ENCODE peak calls at places on chromosomes 16 and 17, in four cellular contexts. L is OCI-LY7, R is PC-9, B is tibial nerve. Y is an unnamed sample.

GRCh38 chr16:84600343-84601229 is 17.3 kb downstream of the COTL1 start:
- DNase-seq in B (no peak), L (peak; percentile 87), R (no peak), Y (no peak)

GRCh38 chr17:32621612-32622312 is 135.0 kb downstream of the CDK5R1 start:
- DNase-seq in L (no peak), B (no peak), R (no peak), Y (no peak)

GRCh38 chr16:66028505-66029216 is 337.8 kb upstream of the CDH5 start:
- DNase-seq in R (no peak), L (no peak), B (no peak), Y (no peak)

GRCh38 chr17:81955756-81956544 is 5.0 kb downstream of the NOTUM start:
- DNase-seq in R (no peak), L (no peak), B (no peak), Y (no peak)

GRCh38 chr17:38456031-38456815 is 28.0 kb downstream of the ARHGAP23 start:
- DNase-seq in R (no peak), B (no peak), L (no peak), Y (no peak)

GRCh38 chr17:43604549-43604948 is 57.2 kb downstream of the MEOX1 start:
- DNase-seq in L (no peak), B (no peak), R (no peak), Y (no peak)

GRCh38 chr16:546909-547770 is 13.1 kb upstream of the PRR35 start:
- DNase-seq in B (peak; percentile 54), R (no peak), L (no peak), Y (no peak)

GRCh38 chr17:17931159-17931558 is 41.0 kb downstream of the TOM1L2 start:
- DNase-seq in L (no peak), B (no peak), R (no peak), Y (no peak)

GRCh38 chr16:12170103-12171025 is 193.8 kb downstream of the SNX29 start:
- DNase-seq in B (no peak), R (no peak), L (no peak), Y (no peak)

GRCh38 chr16:56608876-56609462 is 585 bp downstream of the MT2A start:
- DNase-seq in B (no peak), R (no peak), L (no peak), Y (no peak)

GRCh38 chr17:42132941-42133340 is 10.3 kb downstream of the HSPB9 start:
- DNase-seq in B (no peak), R (peak; percentile 41), L (no peak), Y (peak; percentile 74)

GRCh38 chr17:34456121-34456520 is 93.1 kb upstream of the CCL1 start:
- DNase-seq in B (no peak), L (peak; percentile 22), R (no peak), Y (no peak)

GRCh38 chr17:65398036-65398787 is 163.2 kb downstream of the AXIN2 start:
- DNase-seq in R (no peak), B (no peak), L (no peak), Y (peak; percentile 74)

GRCh38 chr17:81339180-81339501 is 44.0 kb upstream of the SLC38A10 start:
- DNase-seq in B (no peak), R (no peak), L (no peak), Y (no peak)

GRCh38 chr17:11308550-11308949 is 67.5 kb downstream of the SHISA6 start:
- DNase-seq in R (no peak), L (no peak), B (no peak), Y (no peak)

GRCh38 chr16:19077879-19078278 is 10.5 kb downstream of the COQ7 start:
- DNase-seq in L (no peak), B (no peak), R (no peak), Y (no peak)

DNA sequence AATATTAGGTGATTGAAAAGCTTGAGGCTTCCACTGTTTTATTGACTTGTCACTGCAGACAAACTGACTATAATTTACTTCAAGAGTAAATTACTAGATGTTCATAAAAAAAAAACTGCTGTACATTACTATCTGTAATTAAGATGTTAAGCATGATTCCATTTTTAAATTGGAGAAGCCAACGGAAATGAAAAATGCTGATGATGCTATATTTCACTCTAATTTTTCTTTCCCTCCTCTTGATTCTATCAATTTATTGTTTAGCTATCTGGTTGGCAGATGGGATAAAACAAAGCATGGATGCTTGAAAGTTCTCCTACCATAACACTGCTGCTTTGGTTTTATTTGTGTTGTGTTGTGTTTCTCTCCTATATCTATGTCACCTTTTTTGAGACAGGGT is 41.0 kb downstream of the MAF start:
- DNase-seq in B (no peak), L (no peak), R (no peak), Y (no peak)
- TF ChIP-seq CTCF in B (no peak), L (no peak), R (no peak), Y (no peak)

DNA sequence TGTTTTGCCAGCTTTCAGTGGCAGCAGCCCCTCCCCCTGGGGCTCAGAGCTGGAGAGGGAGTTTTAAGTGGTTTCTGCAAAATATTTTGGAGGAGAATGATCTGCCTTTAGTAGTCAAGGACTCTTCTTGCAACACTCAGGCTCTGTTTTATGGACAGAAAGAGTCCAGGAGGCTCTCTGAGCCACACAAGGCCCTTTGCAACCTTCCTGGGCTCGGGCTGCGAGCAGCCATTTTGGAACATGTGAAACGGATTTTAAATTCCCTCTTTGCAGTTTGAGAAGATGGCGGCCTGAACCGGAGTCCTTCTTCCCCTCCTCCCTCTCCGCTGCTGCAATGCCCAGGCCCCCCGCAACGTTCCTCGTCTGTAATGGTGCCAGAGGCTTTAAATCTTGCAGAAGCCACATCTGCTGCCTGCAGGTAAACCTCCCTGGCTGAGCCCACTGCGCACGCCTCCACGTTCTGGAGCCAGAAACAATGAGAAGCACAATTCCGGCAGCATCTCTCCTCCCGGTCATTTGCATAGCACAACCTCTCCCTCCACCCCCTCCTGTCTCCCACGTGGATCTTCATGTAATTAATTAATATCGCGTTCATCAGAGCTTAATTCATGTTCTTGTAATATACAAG is 386.1 kb downstream of the SEC14L1 start:
- DNase-seq in B (no peak), L (no peak), R (no peak), Y (no peak)
- H3K4me3 ChIP-seq in B (no peak overlapping the region), L (no peak overlapping the region), R (no peak overlapping the region), Y (no peak overlapping the region)

GRCh38 chr16:83318390-83318789 is 489.4 kb upstream of the HSBP1 start:
- DNase-seq in R (no peak), B (no peak), L (no peak), Y (no peak)
- TF ChIP-seq CTCF in R (no peak), B (no peak), L (no peak), Y (no peak)

GRCh38 chr17:70345061-70345460 is 175.7 kb downstream of the KCNJ2 start:
- DNase-seq in L (no peak), R (no peak), B (no peak), Y (no peak)
- H3K4me3 ChIP-seq in L (no peak overlapping the region), R (no peak overlapping the region), B (no peak overlapping the region), Y (no peak overlapping the region)

DNA sequence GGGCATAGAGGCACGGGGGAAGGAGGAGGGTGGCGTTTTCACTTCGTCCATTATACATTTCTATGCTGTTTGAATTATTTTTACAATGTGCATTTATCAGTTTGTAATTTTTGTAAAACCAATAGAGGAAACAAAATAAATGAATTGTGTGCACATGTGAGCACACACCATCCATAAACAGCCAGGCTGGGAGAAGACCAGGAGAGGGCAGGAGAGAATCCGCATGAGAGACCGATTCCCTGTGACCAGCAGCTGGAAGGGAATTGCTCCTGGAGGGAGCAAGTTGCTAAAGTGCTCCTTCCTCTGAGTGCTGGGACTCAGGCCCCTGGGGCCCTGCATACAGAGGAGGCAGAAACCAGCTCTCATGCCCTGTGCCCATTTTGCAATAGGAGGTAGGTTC is 126.0 kb downstream of the ABCC12 start:
- DNase-seq in B (no peak), L (no peak), R (no peak), Y (no peak)
- TF ChIP-seq CTCF in B (no peak), L (no peak), R (no peak), Y (no peak)

GRCh38 chr17:330993-331701 is 21.5 kb downstream of the RPH3AL start:
- DNase-seq in R (no peak), B (peak; percentile 36), L (no peak), Y (no peak)
- H3K4me3 ChIP-seq in R (no peak overlapping the region), B (peak overlapping the region; percentile 42), L (no peak overlapping the region), Y (no peak overlapping the region)